ENCODE peak calls at places on chromosomes 5 and 9, in four cellular contexts. I is prostate gland, B is GM12878, V is adrenal gland. A is an unnamed sample.

GRCh38 chr9:37290881-37291485 is 131.5 kb upstream of the GRHPR start:
- DNase-seq in I (no peak), B (no peak), V (no peak), A (no peak)

GRCh38 chr9:120344230-120344629 is 235.7 kb downstream of the CDK5RAP2 start:
- DNase-seq in I (no peak), B (no peak), V (peak), A (no peak)

GRCh38 chr9:82106536-82106935 is 118.0 kb downstream of the SPATA31D1 start:
- DNase-seq in I (no peak), B (no peak), V (no peak), A (no peak)

GRCh38 chr5:66840527-66841013 is 244.4 kb downstream of the MAST4 start:
- DNase-seq in I (no peak), B (peak), V (no peak), A (no peak)

GRCh38 chr5:133113331-133114061 is 61.7 kb downstream of the HSPA4 start:
- DNase-seq in I (no peak), B (no peak), V (no peak), A (no peak)

GRCh38 chr9:130053504-130054427 is at the start of gene GPR107:
- DNase-seq in I (peak), B (no peak), V (peak), A (peak)

GRCh38 chr5:147898875-147899401 is 7.4 kb downstream of the C5orf46 start:
- DNase-seq in I (no peak), B (no peak), V (no peak), A (no peak)

GRCh38 chr9:75299324-75299723 is 211.0 kb downstream of the OSTF1 start:
- DNase-seq in I (no peak), B (no peak), V (no peak), A (no peak)

GRCh38 chr5:31811210-31811609 is 172.3 kb downstream of the PDZD2 start:
- DNase-seq in I (no peak), B (no peak), V (peak), A (no peak)

GRCh38 chr9:91896513-91897121 is 53.4 kb downstream of the ROR2 start:
- DNase-seq in I (peak), B (no peak), V (peak), A (peak)

GRCh38 chr5:17399931-17400330 is 98.1 kb upstream of the TAF11L2 start:
- DNase-seq in I (no peak), B (no peak), V (no peak), A (no peak)

GRCh38 chr5:149775785-149776184 is 45.7 kb downstream of the PPARGC1B start:
- DNase-seq in I (no peak), B (peak), V (no peak), A (no peak)

GRCh38 chr9:37706290-37706689 is 47.3 kb upstream of the TRMT10B start:
- DNase-seq in I (no peak), B (no peak), V (no peak), A (no peak)

DNA sequence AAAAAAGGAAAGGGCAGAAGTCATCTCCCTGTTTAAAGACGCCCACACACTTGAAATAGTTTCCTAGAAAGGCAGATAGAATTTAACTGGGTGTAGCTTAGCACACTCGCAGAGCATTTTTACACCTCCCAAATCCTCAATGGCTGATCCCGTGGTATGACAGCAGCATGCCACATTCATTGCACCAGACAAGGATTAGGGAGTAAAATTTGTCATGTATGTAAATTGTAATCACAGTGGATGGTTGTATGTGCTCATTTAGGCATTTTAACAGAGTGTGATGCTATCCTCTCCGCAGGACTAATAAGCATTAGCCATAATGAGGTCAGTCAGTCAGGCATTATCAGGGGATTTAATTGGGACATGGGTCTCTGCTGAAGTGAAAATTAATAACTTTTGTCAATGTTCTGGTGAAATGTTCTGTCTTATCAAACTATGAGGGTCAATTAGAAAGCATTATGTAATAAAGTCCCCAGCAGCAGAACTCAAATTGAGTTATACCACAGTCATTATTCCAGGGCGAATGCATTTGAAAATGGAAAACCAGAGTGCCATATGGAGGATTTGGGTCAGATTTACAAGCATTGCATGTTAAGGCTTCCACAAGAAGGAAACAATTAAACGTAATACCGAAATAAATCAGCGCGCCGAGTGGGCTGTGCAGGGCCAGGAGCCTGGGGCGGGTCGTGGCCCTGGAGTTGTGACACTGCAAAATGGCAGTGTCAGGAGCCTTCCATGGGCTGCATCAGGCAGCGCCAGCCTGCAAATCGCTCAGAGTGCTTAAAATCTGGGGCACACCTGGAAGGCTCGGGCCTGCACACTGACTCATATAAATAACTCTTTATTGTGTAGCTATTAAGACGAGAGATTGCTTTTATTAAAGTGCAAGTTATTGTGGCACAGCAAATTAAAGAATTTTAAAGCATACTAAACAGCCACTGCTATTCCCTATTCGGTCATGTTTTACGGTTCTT is 602.1 kb downstream of the BNC2 start:
- DNase-seq in I (no peak), B (no peak), V (no peak), A (no peak)
- TF ChIP-seq POLR2A in I (no peak), B (no peak), V (no peak), A (no peak)

GRCh38 chr5:96812851-96813250 is 5.1 kb upstream of the ERAP1 start:
- DNase-seq in I (no peak), B (no peak), V (no peak), A (no peak)

GRCh38 chr5:96808541-96808828 is 740 bp upstream of the ERAP1 start:
- DNase-seq in I (no peak), B (no peak), V (no peak), A (no peak)

GRCh38 chr5:96808868-96809558 is 1.3 kb upstream of the ERAP1 start:
- DNase-seq in I (no peak), B (no peak), V (no peak), A (no peak)

GRCh38 chr5:96809898-96810297 is 2.2 kb upstream of the ERAP1 start:
- DNase-seq in I (no peak), B (no peak), V (peak), A (no peak)

GRCh38 chr5:96807099-96807654 is 568 bp downstream of the ERAP1 start:
- DNase-seq in I (peak), B (no peak), V (peak), A (peak)
- TF ChIP-seq POLR2A in I (no peak), B (no peak), V (peak), A (no peak)

DNA sequence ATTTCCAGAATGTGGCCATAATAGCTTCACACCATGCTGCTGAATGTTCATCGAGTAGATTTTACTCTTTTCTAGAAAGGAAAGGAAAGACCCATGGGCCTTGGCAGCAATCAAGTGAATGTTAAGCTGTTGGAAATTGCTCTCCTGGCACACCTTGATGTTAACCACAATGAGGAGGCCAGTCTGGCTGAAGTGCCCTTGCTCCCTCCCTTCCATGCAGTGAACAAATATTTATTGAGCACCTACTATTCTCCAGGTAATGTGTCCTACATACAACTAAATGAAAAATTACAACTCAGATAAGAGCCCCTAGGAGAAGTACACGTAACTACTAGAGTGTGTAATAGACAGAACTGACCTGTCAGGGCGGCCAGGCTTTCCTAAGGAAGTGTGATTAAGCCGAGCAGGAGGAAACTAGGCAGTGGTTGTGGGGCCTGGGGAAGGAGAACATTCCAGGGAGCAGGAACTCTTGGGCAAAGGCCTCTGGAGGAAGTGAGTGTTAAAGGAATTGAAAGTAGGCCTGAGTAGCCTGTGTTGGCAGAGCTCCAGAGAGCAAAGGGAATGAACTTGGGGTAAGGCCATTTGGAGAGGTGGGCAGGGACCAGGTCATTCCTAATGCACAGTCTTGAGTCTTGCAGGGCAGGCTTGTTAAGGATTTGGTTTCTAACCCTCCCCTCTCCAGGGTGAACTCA is 9.2 kb upstream of the ZSWIM6 start:
- DNase-seq in I (no peak), B (no peak), V (peak), A (peak)
- TF ChIP-seq POLR2A in I (no peak), B (no peak), V (no peak), A (no peak)

GRCh38 chr5:151234476-151235238 is 10.8 kb upstream of the CCDC69 start:
- DNase-seq in I (peak), B (no peak), V (peak), A (peak)
- TF ChIP-seq POLR2A in I (no peak), B (peak), V (peak), A (no peak)

DNA sequence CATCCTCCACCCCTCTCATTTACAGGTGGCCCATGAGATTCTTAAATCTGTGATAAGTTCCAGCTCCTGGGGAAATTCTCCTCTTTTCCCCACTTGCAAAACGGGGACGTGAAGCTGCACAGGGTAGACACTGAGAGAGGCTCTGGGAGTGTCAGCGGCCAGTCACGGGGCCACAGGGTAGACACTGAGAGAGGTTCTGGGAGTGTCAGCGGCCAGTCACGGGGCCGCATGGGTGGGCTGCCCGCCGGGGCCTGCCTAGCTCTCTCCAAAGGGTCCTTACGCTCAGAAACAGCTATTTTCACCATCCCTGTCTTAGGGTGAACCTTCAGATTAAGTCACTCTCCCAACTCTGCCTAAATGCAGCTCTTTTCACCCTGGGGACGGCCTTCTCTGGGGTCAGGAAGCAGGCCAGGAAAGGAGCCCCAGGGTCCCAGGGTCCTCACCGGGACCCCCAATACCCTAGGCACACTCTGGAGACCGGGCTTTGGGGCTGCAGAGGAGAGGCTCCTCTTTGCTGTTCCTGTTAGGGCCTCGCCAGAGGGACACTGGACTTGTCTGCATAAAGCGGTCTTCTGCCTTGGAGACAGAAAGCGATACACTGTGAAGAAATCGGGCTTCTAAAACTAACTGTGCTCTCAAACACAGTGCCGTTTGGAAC is 1.5 kb downstream of the FAM78A start:
- DNase-seq in I (no peak), B (no peak), V (no peak), A (no peak)
- TF ChIP-seq POLR2A in I (no peak), B (peak), V (peak), A (no peak)

A was measured in stomach.